ENCODE peak calls at places on chromosomes 11 and 22, in five cellular contexts. One of them, this sample, is unnamed.

GRCh38 chr11:31355817-31356216 is 13.7 kb downstream of the DCDC1 start:
- DNase-seq in mesenchymal stem cell: no peak
- DNase-seq in neuronal stem cell: no peak
- DNase-seq in H1: no peak
- DNase-seq in trophoblast cell: no peak
- DNase-seq in this sample: no peak

GRCh38 chr11:34160049-34160721 is 54.8 kb downstream of the NAT10 start:
- DNase-seq in mesenchymal stem cell: no peak
- DNase-seq in neuronal stem cell: no peak
- DNase-seq in H1: no peak
- DNase-seq in trophoblast cell: no peak
- DNase-seq in this sample: no peak

GRCh38 chr11:18723991-18724390 is 2.0 kb downstream of the IGSF22 start:
- DNase-seq in mesenchymal stem cell: no peak
- DNase-seq in neuronal stem cell: no peak
- DNase-seq in H1: no peak
- DNase-seq in trophoblast cell: no peak
- DNase-seq in this sample: no peak

GRCh38 chr11:44797886-44798683 is 71.3 kb downstream of the TSPAN18 start:
- DNase-seq in mesenchymal stem cell: peak; percentile 84
- DNase-seq in neuronal stem cell: no peak
- DNase-seq in H1: no peak
- DNase-seq in trophoblast cell: peak; percentile 43
- DNase-seq in this sample: peak; percentile 70

GRCh38 chr11:65987336-65987735 is 14.6 kb downstream of the EIF1AD start:
- DNase-seq in mesenchymal stem cell: no peak
- DNase-seq in neuronal stem cell: no peak
- DNase-seq in H1: no peak
- DNase-seq in trophoblast cell: no peak
- DNase-seq in this sample: no peak

GRCh38 chr11:7494086-7494775 is 8.9 kb downstream of the OLFML1 start:
- DNase-seq in mesenchymal stem cell: no peak
- DNase-seq in neuronal stem cell: no peak
- DNase-seq in H1: no peak
- DNase-seq in trophoblast cell: no peak
- DNase-seq in this sample: no peak

GRCh38 chr11:60130496-60130895 is 42.0 kb downstream of the MS4A2 start:
- DNase-seq in mesenchymal stem cell: peak; percentile 38
- DNase-seq in neuronal stem cell: peak; percentile 39
- DNase-seq in H1: no peak
- DNase-seq in trophoblast cell: peak; percentile 63
- DNase-seq in this sample: peak; percentile 43

GRCh38 chr11:59106363-59107336 is at the start of gene FAM111B:
- DNase-seq in mesenchymal stem cell: peak; percentile 95
- DNase-seq in neuronal stem cell: peak; percentile 85
- DNase-seq in H1: peak; percentile 83
- DNase-seq in trophoblast cell: peak; percentile 59
- DNase-seq in this sample: peak; percentile 94

GRCh38 chr11:23138761-23139160 is 278.5 kb upstream of the CCDC179 start:
- DNase-seq in mesenchymal stem cell: no peak
- DNase-seq in neuronal stem cell: no peak
- DNase-seq in H1: no peak
- DNase-seq in trophoblast cell: no peak
- DNase-seq in this sample: no peak

GRCh38 chr11:119741369-119742262 is 12.6 kb upstream of the NECTIN1 start:
- DNase-seq in mesenchymal stem cell: peak; percentile 41
- DNase-seq in neuronal stem cell: peak; percentile 56
- DNase-seq in H1: peak; percentile 95
- DNase-seq in trophoblast cell: no peak
- DNase-seq in this sample: peak; percentile 74

GRCh38 chr11:76543006-76543703 is 98.3 kb downstream of the EMSY start:
- DNase-seq in mesenchymal stem cell: no peak
- DNase-seq in neuronal stem cell: no peak
- DNase-seq in H1: no peak
- DNase-seq in trophoblast cell: no peak
- DNase-seq in this sample: no peak

GRCh38 chr11:46362146-46363030 is 15.1 kb downstream of the DGKZ start:
- DNase-seq in mesenchymal stem cell: no peak
- DNase-seq in neuronal stem cell: no peak
- DNase-seq in H1: no peak
- DNase-seq in trophoblast cell: no peak
- DNase-seq in this sample: no peak

GRCh38 chr11:61815790-61816735 is 740 bp downstream of the FADS1 start:
- DNase-seq in mesenchymal stem cell: peak; percentile 80
- DNase-seq in neuronal stem cell: peak; percentile 75
- DNase-seq in H1: peak; percentile 85
- DNase-seq in trophoblast cell: peak; percentile 81
- DNase-seq in this sample: peak; percentile 84

GRCh38 chr11:66012371-66012945 is 650 bp downstream of the CST6 start:
- DNase-seq in mesenchymal stem cell: no peak
- DNase-seq in neuronal stem cell: no peak
- DNase-seq in H1: no peak
- DNase-seq in trophoblast cell: no peak
- DNase-seq in this sample: no peak

GRCh38 chr11:133793271-133793848 is 52.0 kb downstream of the SPATA19 start:
- DNase-seq in mesenchymal stem cell: no peak
- DNase-seq in neuronal stem cell: no peak
- DNase-seq in H1: no peak
- DNase-seq in trophoblast cell: no peak
- DNase-seq in this sample: no peak

GRCh38 chr11:64723117-64723906 is at the start of gene NRXN2:
- DNase-seq in mesenchymal stem cell: peak; percentile 80
- DNase-seq in neuronal stem cell: peak; percentile 87
- DNase-seq in H1: peak; percentile 97
- DNase-seq in trophoblast cell: peak; percentile 76
- DNase-seq in this sample: peak; percentile 89

GRCh38 chr11:88105952-88106351 is 69.3 kb downstream of the RAB38 start:
- DNase-seq in mesenchymal stem cell: no peak
- DNase-seq in neuronal stem cell: no peak
- DNase-seq in H1: no peak
- DNase-seq in trophoblast cell: no peak
- DNase-seq in this sample: no peak

GRCh38 chr11:58394195-58394594 is 12.5 kb downstream of the OR5B3 start:
- DNase-seq in mesenchymal stem cell: peak; percentile 8
- DNase-seq in neuronal stem cell: no peak
- DNase-seq in H1: no peak
- DNase-seq in trophoblast cell: peak; percentile 59
- DNase-seq in this sample: no peak

GRCh38 chr22:36213596-36213995 is 12.0 kb upstream of the APOL4 start:
- DNase-seq in mesenchymal stem cell: no peak
- DNase-seq in neuronal stem cell: no peak
- DNase-seq in H1: no peak
- DNase-seq in trophoblast cell: no peak
- DNase-seq in this sample: no peak

GRCh38 chr11:118608268-118609214 is 1.1 kb downstream of the PHLDB1 start:
- DNase-seq in mesenchymal stem cell: peak; percentile 94
- DNase-seq in neuronal stem cell: no peak
- DNase-seq in H1: peak; percentile 75
- DNase-seq in trophoblast cell: peak; percentile 57
- DNase-seq in this sample: no peak
- H2AFZ ChIP-seq in mesenchymal stem cell: no peak overlapping the region
- H2AFZ ChIP-seq in neuronal stem cell: peak overlapping the region; percentile 42
- H2AFZ ChIP-seq in H1: no peak overlapping the region
- H2AFZ ChIP-seq in trophoblast cell: no peak overlapping the region
- H2AFZ ChIP-seq in this sample: no peak overlapping the region

DNA sequence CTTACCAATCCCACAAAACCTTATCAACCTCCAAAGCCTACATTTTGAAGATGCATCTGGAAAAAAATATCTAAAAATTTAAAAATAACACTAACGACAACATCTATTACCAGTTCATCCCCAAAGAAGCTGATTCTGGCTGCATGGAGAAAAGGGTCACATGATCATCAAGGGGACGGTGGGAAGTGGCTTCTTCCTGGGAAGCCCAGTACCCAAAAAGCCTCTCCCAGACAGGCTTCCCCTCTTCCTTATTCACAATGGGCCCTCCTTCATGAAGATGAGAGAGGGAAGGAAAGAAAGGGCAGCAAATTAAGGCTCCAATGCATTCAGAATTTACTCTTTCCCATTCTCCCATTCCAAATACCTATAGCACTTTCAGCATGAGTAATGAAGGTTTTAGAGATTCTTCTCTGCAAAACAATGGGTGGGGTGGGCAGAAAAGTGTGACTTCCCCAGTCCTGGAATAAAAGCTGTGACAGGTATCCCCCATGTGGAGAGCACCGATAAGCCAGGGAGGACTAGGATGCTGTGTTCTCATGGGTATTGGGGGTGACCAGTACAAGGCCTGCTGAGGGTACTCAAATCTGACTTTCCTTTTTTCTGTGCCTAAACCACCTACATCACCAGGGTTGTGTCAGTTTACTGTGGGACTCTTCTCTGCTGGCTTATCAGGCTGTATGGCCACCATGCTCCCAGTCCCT is 88.2 kb downstream of the SIK3 start:
- DNase-seq in mesenchymal stem cell: no peak
- DNase-seq in neuronal stem cell: no peak
- DNase-seq in H1: no peak
- DNase-seq in trophoblast cell: no peak
- DNase-seq in this sample: peak; percentile 36
- H2BK12ac ChIP-seq in mesenchymal stem cell: no peak overlapping the region
- H2BK12ac ChIP-seq in neuronal stem cell: no peak overlapping the region
- H2BK12ac ChIP-seq in H1: no peak overlapping the region
- H2BK12ac ChIP-seq in trophoblast cell: no peak overlapping the region
- H2BK12ac ChIP-seq in this sample: no peak overlapping the region

GRCh38 chr11:70660889-70661197 is 262.5 kb downstream of the CTTN start:
- DNase-seq in mesenchymal stem cell: no peak
- DNase-seq in neuronal stem cell: no peak
- DNase-seq in H1: no peak
- DNase-seq in trophoblast cell: no peak
- DNase-seq in this sample: no peak

GRCh38 chr11:70662691-70663098 is 264.4 kb downstream of the CTTN start:
- DNase-seq in mesenchymal stem cell: peak; percentile 5
- DNase-seq in neuronal stem cell: no peak
- DNase-seq in H1: peak; percentile 65
- DNase-seq in trophoblast cell: no peak
- DNase-seq in this sample: peak; percentile 43

GRCh38 chr11:70660059-70660888 is 261.9 kb downstream of the CTTN start:
- DNase-seq in mesenchymal stem cell: no peak
- DNase-seq in neuronal stem cell: no peak
- DNase-seq in H1: no peak
- DNase-seq in trophoblast cell: no peak
- DNase-seq in this sample: no peak

GRCh38 chr11:70663815-70664214 is 265.5 kb downstream of the CTTN start:
- DNase-seq in mesenchymal stem cell: no peak
- DNase-seq in neuronal stem cell: no peak
- DNase-seq in H1: no peak
- DNase-seq in trophoblast cell: no peak
- DNase-seq in this sample: no peak

DNA sequence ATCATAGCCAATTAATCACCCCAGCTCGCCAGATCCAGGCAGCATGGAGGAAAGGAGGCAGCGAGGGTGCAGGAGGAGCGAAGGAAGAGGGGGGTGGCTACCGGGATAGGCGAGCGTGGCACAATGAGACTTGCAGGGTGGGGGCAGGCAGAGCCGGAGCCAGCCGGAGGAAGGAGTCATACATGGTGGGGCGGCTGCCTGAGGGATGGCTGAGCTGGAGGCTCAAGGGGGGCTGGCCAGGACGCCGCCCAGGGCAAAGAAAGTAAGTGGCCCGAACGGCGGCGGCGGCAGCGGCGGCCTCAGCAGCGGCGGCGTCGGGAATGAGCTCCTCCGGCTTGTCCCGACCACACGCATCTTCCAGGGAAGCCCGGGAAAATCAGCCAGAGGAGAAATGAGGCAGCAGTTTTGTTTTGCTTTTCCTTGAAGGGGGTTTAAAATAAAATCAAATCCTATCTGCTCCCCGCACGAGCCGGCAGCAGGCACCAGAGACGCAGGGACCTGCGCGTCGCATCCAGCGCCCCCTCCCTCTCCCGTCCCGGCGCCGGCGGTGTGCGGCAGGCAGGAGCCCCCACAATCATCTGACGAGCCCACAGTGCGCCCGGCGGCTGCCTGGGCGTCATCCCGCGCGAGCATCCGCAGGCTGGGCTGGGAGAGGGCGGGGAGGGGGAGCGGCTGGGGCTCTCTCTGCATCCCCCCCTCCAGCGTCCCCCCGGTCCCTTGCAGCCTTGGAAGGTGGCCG is 263.6 kb downstream of the CTTN start:
- DNase-seq in mesenchymal stem cell: peak; percentile 54
- DNase-seq in neuronal stem cell: peak; percentile 43
- DNase-seq in H1: peak; percentile 77
- DNase-seq in trophoblast cell: no peak
- DNase-seq in this sample: peak; percentile 59
- H2AFZ ChIP-seq in mesenchymal stem cell: no peak overlapping the region
- H2AFZ ChIP-seq in neuronal stem cell: peak overlapping the region; percentile 94
- H2AFZ ChIP-seq in H1: no peak overlapping the region
- H2AFZ ChIP-seq in trophoblast cell: no peak overlapping the region
- H2AFZ ChIP-seq in this sample: no peak overlapping the region

DNA sequence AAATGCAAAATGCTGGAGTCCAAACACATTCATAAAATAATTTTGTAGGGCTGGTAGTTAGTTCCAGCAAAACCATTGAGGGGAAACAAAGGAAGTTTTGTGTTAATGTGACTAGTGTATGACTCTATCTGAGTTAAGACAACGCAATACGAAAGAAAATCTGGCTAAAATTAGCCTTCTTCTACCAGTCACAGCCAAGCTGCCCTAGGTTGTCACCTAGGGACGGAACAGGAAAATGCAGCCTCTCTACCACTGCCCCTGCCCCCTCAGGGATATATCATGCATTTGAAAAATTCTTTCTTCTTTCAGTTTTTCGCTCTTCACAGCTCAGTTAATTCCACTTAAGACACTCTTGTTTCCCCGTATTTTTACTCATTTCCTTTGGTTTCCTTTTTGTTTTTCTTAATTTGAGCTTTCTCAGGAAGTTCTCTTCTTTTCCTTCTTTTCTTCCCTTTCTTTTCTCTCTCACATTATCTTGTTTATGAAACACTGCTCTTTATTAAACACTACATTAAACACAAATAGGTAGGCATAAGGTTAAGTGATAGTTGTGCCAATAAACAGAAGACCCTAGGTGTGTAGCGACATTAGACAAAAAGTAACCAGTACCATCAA is 30.6 kb downstream of the KIRREL3 start:
- DNase-seq in mesenchymal stem cell: no peak
- DNase-seq in neuronal stem cell: no peak
- DNase-seq in H1: no peak
- DNase-seq in trophoblast cell: no peak
- DNase-seq in this sample: peak; percentile 43
- H2BK12ac ChIP-seq in mesenchymal stem cell: no peak overlapping the region
- H2BK12ac ChIP-seq in neuronal stem cell: no peak overlapping the region
- H2BK12ac ChIP-seq in H1: no peak overlapping the region
- H2BK12ac ChIP-seq in trophoblast cell: no peak overlapping the region
- H2BK12ac ChIP-seq in this sample: no peak overlapping the region

This sample was measured in H9.